ENCODE peak calls at places on chromosomes 3 and 15, in six cellular contexts. V is naive thymus-derived CD4-positive, alpha-beta T cell; Z is dorsolateral prefrontal cortex; C is left ventricle myocardium inferior; K is tibial nerve; E is breast epithelium. X is an unnamed sample.

GRCh38 chr3:377158-377561 is 180.6 kb downstream of the CHL1 start:
- DNase-seq in Z (no peak), K (no peak), V (peak; percentile 5), C (no peak), E (no peak), X (no peak)

GRCh38 chr3:51510996-51511395 is 11.2 kb upstream of the DCAF1 start:
- DNase-seq in C (no peak), K (no peak), E (no peak), Z (no peak), V (no peak), X (no peak)

GRCh38 chr3:56302417-56302816 is 165.8 kb downstream of the ERC2 start:
- DNase-seq in K (no peak), Z (no peak), E (no peak), C (no peak), V (no peak), X (no peak)

GRCh38 chr3:69684309-69684981 is 54.8 kb upstream of the MITF start:
- DNase-seq in Z (no peak), K (no peak), E (no peak), V (no peak), C (no peak), X (no peak)

GRCh38 chr3:184283681-184284080 is 7.9 kb downstream of the ECE2 start:
- DNase-seq in K (no peak), C (no peak), V (no peak), E (no peak), Z (no peak), X (no peak)

GRCh38 chr15:71003314-71003713 is 110.7 kb downstream of the LRRC49 start:
- DNase-seq in K (no peak), V (no peak), C (no peak), E (no peak), Z (no peak), X (no peak)

GRCh38 chr15:59997070-59997701 is 6.9 kb upstream of the FOXB1 start:
- DNase-seq in C (no peak), V (no peak), Z (no peak), K (no peak), E (no peak), X (no peak)

GRCh38 chr3:125087768-125088391 is 32.1 kb upstream of the HEG1 start:
- DNase-seq in C (no peak), E (no peak), V (no peak), Z (no peak), K (no peak), X (no peak)

GRCh38 chr15:66186049-66186825 is 67.3 kb downstream of the MEGF11 start:
- DNase-seq in K (no peak), E (no peak), Z (no peak), V (no peak), C (no peak), X (no peak)

GRCh38 chr3:194995922-194996321 is 275.0 kb downstream of the XXYLT1 start:
- DNase-seq in E (no peak), V (no peak), Z (peak; percentile 26), C (no peak), K (no peak), X (no peak)

GRCh38 chr15:51319539-51319938 is 18.9 kb downstream of the CYP19A1 start:
- DNase-seq in Z (no peak), C (no peak), V (no peak), E (no peak), K (no peak), X (no peak)

GRCh38 chr15:50764331-50765201 is 940 bp downstream of the SPPL2A start:
- DNase-seq in K (no peak), C (no peak), E (no peak), V (peak; percentile 19), Z (no peak), X (peak; percentile 39)

GRCh38 chr3:99639579-99639978 is 1.2 kb downstream of the COL8A1 start:
- DNase-seq in C (no peak), E (no peak), K (no peak), Z (no peak), V (no peak), X (peak; percentile 73)

GRCh38 chr15:56719021-56719612 is 14.2 kb downstream of the ZNF280D start:
- DNase-seq in V (no peak), C (no peak), K (no peak), E (no peak), Z (no peak), X (no peak)

GRCh38 chr15:92111756-92112155 is 258.2 kb downstream of the SLCO3A1 start:
- DNase-seq in K (no peak), C (no peak), V (no peak), E (no peak), Z (no peak), X (no peak)

GRCh38 chr3:47344971-47345370 is 35.9 kb upstream of the PTPN23 start:
- DNase-seq in V (no peak), Z (no peak), C (no peak), K (no peak), E (no peak), X (no peak)

GRCh38 chr15:78237146-78237545 is 2.8 kb upstream of the ACSBG1 start:
- DNase-seq in V (no peak), C (no peak), Z (no peak), E (peak; percentile 31), K (no peak), X (no peak)

DNA sequence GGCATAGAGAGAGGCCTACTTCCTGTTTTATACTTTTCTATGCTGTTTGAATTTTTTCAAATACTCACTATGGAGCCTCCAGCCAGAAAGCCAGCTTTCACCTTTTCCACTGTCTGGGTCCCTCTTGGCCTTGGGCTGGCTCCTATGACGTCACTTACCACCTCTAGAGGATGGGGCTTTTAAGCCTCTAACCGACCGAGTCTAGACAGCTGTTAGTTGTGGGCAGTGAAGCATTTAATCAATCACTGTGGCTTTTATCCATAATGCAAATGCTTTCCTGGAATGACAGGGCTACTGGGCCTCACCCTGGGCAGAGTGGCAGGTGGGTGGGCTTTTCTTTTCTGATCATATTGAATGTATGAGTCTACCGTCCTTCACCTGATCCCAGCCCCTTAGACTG is 61.9 kb downstream of the LRRK1 start:
- DNase-seq in Z (no peak), E (no peak), C (no peak), K (no peak), V (no peak), X (no peak)
- H3K27ac ChIP-seq in Z (no peak overlapping the region), E (no peak overlapping the region), C (no peak overlapping the region), K (no peak overlapping the region), V (no peak overlapping the region), X (no peak overlapping the region)

GRCh38 chr15:39919740-39920509 is at the start of gene GPR176:
- DNase-seq in K (no peak), Z (no peak), C (peak; percentile 24), E (no peak), V (peak; percentile 20), X (no peak)
- H3K27ac ChIP-seq in K (peak within 1 kb of the TSS; percentile 72), Z (peak within 1 kb of the TSS; percentile 53), C (peak within 1 kb of the TSS; percentile 76), E (peak within 1 kb of the TSS; percentile 84), V (no peak within 1 kb of the TSS), X (peak within 1 kb of the TSS; percentile 79)

GRCh38 chr3:17047904-17048303 is 163.1 kb downstream of the PLCL2 start:
- DNase-seq in V (no peak), Z (no peak), E (no peak), C (no peak), K (no peak), X (no peak)
- H3K27ac ChIP-seq in V (no peak overlapping the region), Z (no peak overlapping the region), E (no peak overlapping the region), C (no peak overlapping the region), K (no peak overlapping the region), X (no peak overlapping the region)

GRCh38 chr3:112130638-112130993 is 2.4 kb downstream of the GCSAM start:
- DNase-seq in K (no peak), V (no peak), E (no peak), C (no peak), Z (no peak), X (no peak)

GRCh38 chr3:112131111-112131510 is 1.9 kb downstream of the GCSAM start:
- DNase-seq in C (no peak), K (no peak), E (no peak), Z (no peak), V (no peak), X (no peak)

GRCh38 chr3:112132088-112132487 is 960 bp downstream of the GCSAM start:
- DNase-seq in K (no peak), Z (no peak), C (no peak), V (no peak), E (no peak), X (no peak)

GRCh38 chr3:112128843-112129727 is 4.0 kb downstream of the GCSAM start:
- DNase-seq in E (no peak), C (no peak), V (peak; percentile 82), Z (no peak), K (no peak), X (no peak)

DNA sequence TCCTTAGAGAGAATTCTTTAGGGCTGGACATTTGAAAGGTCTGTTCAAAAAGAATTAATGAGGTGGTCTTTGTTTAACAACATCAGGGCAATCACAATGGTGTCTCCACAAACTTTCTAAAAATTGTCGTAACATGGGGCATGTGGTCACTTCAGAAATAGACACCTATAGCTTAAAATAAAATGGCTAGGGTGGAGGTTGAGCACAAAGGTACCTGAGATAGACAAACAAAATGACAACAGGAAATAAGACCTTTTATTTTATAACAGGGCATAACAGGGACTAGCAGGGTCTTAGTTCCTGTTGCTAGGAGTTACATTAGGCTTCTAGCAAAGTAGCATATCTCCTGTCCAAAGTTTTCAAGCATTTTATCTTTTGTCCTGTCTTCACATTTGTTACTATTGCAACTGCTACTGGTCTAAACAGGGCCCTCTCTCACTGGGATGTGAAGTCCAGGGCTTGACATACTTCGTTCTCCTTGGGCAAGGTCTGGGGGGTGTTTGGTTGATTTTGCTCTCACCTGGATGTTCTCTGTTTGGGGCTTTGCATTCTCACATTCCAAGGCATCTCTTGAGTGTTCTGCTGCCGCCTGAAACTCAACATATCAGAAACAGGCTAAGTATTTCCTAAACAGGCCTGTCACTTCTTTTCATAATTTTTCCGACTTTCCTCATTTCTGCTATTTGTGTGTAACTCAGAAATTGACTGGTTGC is 3.0 kb downstream of the GCSAM start:
- DNase-seq in K (no peak), E (no peak), V (no peak), C (no peak), Z (no peak), X (no peak)
- H3K27ac ChIP-seq in K (no peak overlapping the region), E (no peak overlapping the region), V (peak overlapping the region; percentile 82), C (no peak overlapping the region), Z (no peak overlapping the region), X (no peak overlapping the region)

GRCh38 chr3:15796771-15797599 is 794 bp downstream of the ANKRD28 start:
- DNase-seq in C (no peak), Z (no peak), V (no peak), E (no peak), K (no peak), X (no peak)

GRCh38 chr3:15795563-15796308 is 2.0 kb downstream of the ANKRD28 start:
- DNase-seq in K (no peak), C (no peak), E (no peak), Z (no peak), V (no peak), X (no peak)

GRCh38 chr3:15797600-15798303 is at the start of gene ANKRD28:
- DNase-seq in Z (no peak), C (no peak), K (no peak), V (peak; percentile 8), E (no peak), X (no peak)

GRCh38 chr3:15794842-15795562 is 2.8 kb downstream of the ANKRD28 start:
- DNase-seq in C (no peak), E (no peak), V (no peak), K (no peak), Z (no peak), X (no peak)

GRCh38 chr3:15796331-15796730 is 1.4 kb downstream of the ANKRD28 start:
- DNase-seq in Z (no peak), V (no peak), E (no peak), C (no peak), K (no peak), X (no peak)
- H3K27ac ChIP-seq in Z (peak overlapping the region; percentile 94), V (no peak overlapping the region), E (peak overlapping the region; percentile 80), C (peak overlapping the region; percentile 75), K (peak overlapping the region; percentile 73), X (peak overlapping the region; percentile 92)

GRCh38 chr15:98646546-98647025 is 1.8 kb upstream of the IGF1R start:
- DNase-seq in K (no peak), E (no peak), Z (no peak), V (no peak), C (no peak), X (no peak)
- H3K27ac ChIP-seq in K (peak overlapping the region; percentile 82), E (peak overlapping the region; percentile 96), Z (no peak overlapping the region), V (peak overlapping the region; percentile 80), C (peak overlapping the region; percentile 98), X (peak overlapping the region; percentile 6)